ENCODE peak calls at places on chromosomes 12 and 14, in six cellular contexts. S, I, R, M, Z and A are unnamed samples.

GRCh38 chr12:31966558-31967205 is 7.5 kb downstream of the RESF1 start:
- DNase-seq in R (no peak), S (no peak), M (no peak), Z (no peak), I (no peak), A (no peak)

GRCh38 chr12:53214687-53215455 is 7.8 kb upstream of the ITGB7 start:
- DNase-seq in I (no peak), Z (no peak), R (no peak), S (no peak), M (no peak), A (no peak)

GRCh38 chr14:34682787-34683321 is 31.5 kb downstream of the CFL2 start:
- DNase-seq in S (peak; percentile 18), M (peak; percentile 12), R (no peak), I (no peak), Z (no peak), A (peak; percentile 9)

GRCh38 chr12:28699029-28699428 is 450.0 kb upstream of the FAR2 start:
- DNase-seq in R (no peak), I (no peak), M (no peak), Z (no peak), S (no peak), A (no peak)

GRCh38 chr12:13594731-13595514 is 386.5 kb downstream of the GRIN2B start:
- DNase-seq in I (no peak), Z (no peak), S (no peak), M (no peak), R (no peak), A (no peak)

GRCh38 chr12:41515953-41516352 is 327.8 kb downstream of the PDZRN4 start:
- DNase-seq in Z (no peak), I (no peak), R (no peak), M (no peak), S (no peak), A (no peak)

GRCh38 chr12:51358496-51358895 is 12.0 kb upstream of the CELA1 start:
- DNase-seq in I (no peak), M (no peak), Z (no peak), S (no peak), R (no peak), A (no peak)

GRCh38 chr12:4894019-4894418 is 15.7 kb upstream of the KCNA1 start:
- DNase-seq in Z (no peak), I (no peak), R (no peak), S (no peak), M (no peak), A (no peak)

GRCh38 chr14:72104011-72104613 is 171.9 kb downstream of the RGS6 start:
- DNase-seq in M (peak; percentile 31), Z (no peak), I (peak; percentile 89), R (no peak), S (peak; percentile 4), A (peak; percentile 4)

GRCh38 chr12:96879301-96879700 is 27.8 kb upstream of the NEDD1 start:
- DNase-seq in S (no peak), M (no peak), Z (no peak), R (no peak), I (no peak), A (no peak)

GRCh38 chr12:108430245-108430644 is 84.8 kb upstream of the FICD start:
- DNase-seq in S (no peak), I (no peak), Z (no peak), R (no peak), M (no peak), A (no peak)

GRCh38 chr14:62696261-62696968 is 348.8 kb downstream of the KCNH5 start:
- DNase-seq in M (no peak), R (peak; percentile 61), I (peak; percentile 58), S (no peak), Z (no peak), A (no peak)

GRCh38 chr12:27164330-27165045 is 79.6 kb upstream of the STK38L start:
- DNase-seq in S (no peak), M (no peak), R (no peak), Z (no peak), I (no peak), A (no peak)

GRCh38 chr14:104113631-104114420 is 24.6 kb upstream of the KIF26A start:
- DNase-seq in I (peak; percentile 45), M (no peak), Z (no peak), R (no peak), S (no peak), A (no peak)

GRCh38 chr14:45083622-45083978 is 316 bp upstream of the PRPF39 start:
- DNase-seq in I (no peak), Z (no peak), R (no peak), M (no peak), S (no peak), A (no peak)

GRCh38 chr12:180445-180844 is 33.5 kb downstream of the SLC6A12 start:
- DNase-seq in M (peak; percentile 33), I (no peak), R (no peak), Z (peak; percentile 25), S (peak; percentile 66), A (no peak)

GRCh38 chr12:5715076-5715475 is 230.0 kb downstream of the ANO2 start:
- DNase-seq in Z (no peak), R (peak; percentile 6), S (no peak), M (no peak), I (no peak), A (no peak)

GRCh38 chr14:94805726-94806288 is 35.9 kb upstream of the GSC start:
- DNase-seq in I (no peak), S (no peak), M (no peak), R (no peak), Z (no peak), A (no peak)

GRCh38 chr12:67391656-67392055 is 122.5 kb downstream of the CAND1 start:
- DNase-seq in S (no peak), M (no peak), R (no peak), Z (no peak), I (no peak), A (no peak)

GRCh38 chr12:130916251-130916911 is 37.3 kb upstream of the ADGRD1 start:
- DNase-seq in M (peak; percentile 78), R (peak; percentile 42), S (peak; percentile 51), Z (peak; percentile 21), I (peak; percentile 75), A (peak; percentile 48)

GRCh38 chr12:75766263-75767160 is 255.1 kb upstream of the KRR1 start:
- DNase-seq in M (no peak), R (peak; percentile 97), S (no peak), I (no peak), Z (no peak), A (no peak)

GRCh38 chr14:45253754-45254300 is 825 bp upstream of the MIS18BP1 start:
- DNase-seq in M (no peak), R (no peak), I (no peak), Z (no peak), S (no peak), A (no peak)

GRCh38 chr12:81627336-81628189 is 131.6 kb downstream of the PPFIA2 start:
- DNase-seq in M (peak; percentile 12), R (peak; percentile 29), I (no peak), Z (no peak), S (no peak), A (no peak)

GRCh38 chr12:52362118-52362726 is 5.1 kb downstream of the KRT85 start:
- DNase-seq in I (peak; percentile 60), R (no peak), M (peak; percentile 23), S (no peak), Z (no peak), A (no peak)

GRCh38 chr12:122984612-122985358 is 4.3 kb downstream of the ARL6IP4 start:
- DNase-seq in S (no peak), R (peak; percentile 81), M (peak; percentile 44), I (no peak), Z (no peak), A (no peak)

GRCh38 chr12:122985590-122986257 is 5.2 kb downstream of the ARL6IP4 start:
- DNase-seq in I (no peak), M (no peak), Z (no peak), S (no peak), R (no peak), A (no peak)

GRCh38 chr12:122982494-122982850 is 2.0 kb downstream of the ARL6IP4 start:
- DNase-seq in I (no peak), Z (no peak), S (no peak), M (no peak), R (no peak), A (no peak)

GRCh38 chr12:122982963-122983788 is 2.7 kb downstream of the ARL6IP4 start:
- DNase-seq in S (no peak), R (no peak), I (no peak), Z (no peak), M (no peak), A (no peak)

DNA sequence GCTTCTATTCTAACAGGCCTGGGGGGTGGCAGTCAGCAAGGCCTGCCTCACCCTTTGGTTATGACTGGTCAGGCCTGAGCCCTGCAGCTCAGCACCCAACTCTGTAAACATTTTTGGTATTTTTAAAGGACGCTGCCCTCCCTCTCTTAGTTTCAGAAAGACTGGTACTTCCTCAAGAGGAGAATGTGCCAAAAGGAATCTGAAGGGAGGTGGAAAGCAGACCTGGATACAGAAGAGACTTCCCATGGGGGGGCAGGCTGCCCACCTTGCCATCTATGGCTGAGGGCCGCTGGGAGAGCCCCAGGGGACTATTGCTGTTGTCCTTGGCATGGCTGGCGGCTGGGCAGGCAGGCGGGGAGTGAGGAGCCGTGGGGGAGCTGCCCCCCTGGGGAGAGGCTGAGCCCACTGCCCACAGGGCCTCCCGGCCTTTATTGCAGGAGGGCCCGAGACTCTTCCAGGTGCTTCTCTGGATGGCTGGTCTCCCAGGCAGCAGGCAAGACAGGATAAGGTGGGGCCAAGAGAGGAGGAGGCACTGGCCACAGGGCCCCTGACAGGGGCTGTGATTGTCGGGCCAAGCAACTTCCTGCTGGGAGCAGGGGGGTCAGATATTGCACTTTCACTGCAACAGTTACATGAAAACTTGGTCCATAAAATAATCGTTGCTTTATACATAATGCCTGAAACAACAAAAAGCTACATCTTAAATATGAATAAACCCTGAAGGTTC is 3.5 kb downstream of the ARL6IP4 start:
- DNase-seq in Z (no peak), I (no peak), M (peak; percentile 49), R (peak; percentile 41), S (no peak), A (no peak)
- TF ChIP-seq POLR2AphosphoS5 in Z (no peak), I (no peak), M (no peak), R (no peak), S (no peak), A (no peak)

DNA sequence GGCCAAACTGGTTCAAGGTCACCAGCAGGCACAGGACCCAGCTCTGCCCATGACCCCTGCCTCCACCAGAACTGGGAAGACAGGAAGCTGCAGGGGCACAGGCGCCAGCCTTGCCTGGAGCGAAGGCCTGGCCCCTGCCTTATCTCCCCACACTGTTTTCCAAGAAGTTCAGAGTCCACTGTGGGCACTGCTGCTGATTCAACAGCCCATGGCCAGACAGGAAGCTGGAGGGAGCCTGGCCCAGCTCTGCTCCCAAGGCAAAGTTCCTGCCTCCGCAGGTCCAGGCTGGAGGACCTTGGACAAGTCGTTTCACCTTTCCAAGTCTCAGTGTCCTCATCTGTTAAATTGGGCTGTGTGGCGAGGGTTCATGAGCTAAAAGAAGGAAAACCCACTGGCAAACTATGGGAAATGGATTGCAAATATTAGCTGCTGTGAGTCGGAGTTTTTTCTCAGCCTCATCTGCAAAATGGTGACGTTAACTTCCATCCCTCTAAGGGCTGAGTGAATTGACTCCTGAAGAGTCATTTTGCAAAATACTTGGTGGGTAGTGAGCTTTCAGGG is 1.2 kb downstream of the PHETA1 start:
- DNase-seq in Z (no peak), M (peak; percentile 30), R (peak; percentile 91), I (no peak), S (no peak), A (no peak)
- TF ChIP-seq POLR2A in Z (no peak), M (no peak), R (peak; percentile 64), I (no peak), S (no peak), A (no peak)

GRCh38 chr14:68444449-68445168 is 348.3 kb downstream of the ZFP36L1 start:
- DNase-seq in I (no peak), S (no peak), Z (no peak), R (peak; percentile 20), M (no peak), A (no peak)
- TF ChIP-seq TAF1 in I (no peak), S (no peak), Z (no peak), R (no peak), M (no peak), A (no peak)

GRCh38 chr14:89956294-89957009 is 725 bp downstream of the TDP1 start:
- DNase-seq in R (peak; percentile 46), Z (peak; percentile 48), S (peak; percentile 25), I (no peak), M (peak; percentile 69), A (peak; percentile 40)
- TF ChIP-seq POLR2AphosphoS5 in R (no peak), Z (peak; percentile 85), S (peak; percentile 61), I (peak; percentile 42), M (no peak), A (peak; percentile 64)